ENCODE peak calls at places on chromosome 6, in eight cellular contexts. U, G, I, A, L, Y, S and T are unnamed samples.

GRCh38 chr6:163757506-163757905 is 343.0 kb downstream of the QKI start:
- DNase-seq in U (no peak), G (no peak), I (no peak), A (no peak), L (no peak), Y (no peak), S (no peak), T (peak)

GRCh38 chr6:169155481-169155880 is 98.2 kb downstream of the THBS2 start:
- DNase-seq in U (no peak), G (no peak), I (no peak), A (no peak), L (no peak), Y (no peak), S (no peak), T (no peak)

GRCh38 chr6:47097092-47097945 is 55.2 kb upstream of the ADGRF1 start:
- DNase-seq in U (peak), G (peak), I (peak), A (peak), L (peak), Y (peak), S (peak), T (peak)

GRCh38 chr6:20846602-20847028 is 312.4 kb downstream of the CDKAL1 start:
- DNase-seq in U (peak), G (no peak), I (no peak), A (no peak), L (no peak), Y (peak), S (peak), T (no peak)

GRCh38 chr6:160853946-160854345 is 137.6 kb upstream of the MAP3K4 start:
- DNase-seq in U (no peak), G (no peak), I (no peak), A (no peak), L (no peak), Y (no peak), S (no peak), T (no peak)

GRCh38 chr6:46690126-46690525 is 2.4 kb downstream of the TDRD6 start:
- DNase-seq in U (no peak), G (no peak), I (no peak), A (no peak), L (no peak), Y (no peak), S (no peak), T (no peak)

GRCh38 chr6:105430685-105431084 is 27.8 kb upstream of the PREP start:
- DNase-seq in U (no peak), G (no peak), I (no peak), A (no peak), L (no peak), Y (no peak), S (no peak), T (peak)

GRCh38 chr6:126038234-126038633 is 51.9 kb downstream of the TRMT11 start:
- DNase-seq in U (no peak), G (no peak), I (no peak), A (no peak), L (no peak), Y (no peak), S (no peak), T (no peak)

GRCh38 chr6:19410477-19410876 is 426.7 kb upstream of the ID4 start:
- DNase-seq in U (peak), G (peak), I (peak), A (no peak), L (no peak), Y (peak), S (peak), T (peak)

GRCh38 chr6:11368760-11369159 is 136.3 kb upstream of the NEDD9 start:
- DNase-seq in U (no peak), G (peak), I (no peak), A (no peak), L (no peak), Y (no peak), S (peak), T (no peak)

GRCh38 chr6:22353036-22353560 is 56.3 kb upstream of the PRL start:
- DNase-seq in U (no peak), G (no peak), I (no peak), A (no peak), L (no peak), Y (no peak), S (no peak), T (no peak)

GRCh38 chr6:127484207-127484858 is 25.1 kb upstream of the KIAA0408 start:
- DNase-seq in U (peak), G (peak), I (no peak), A (no peak), L (no peak), Y (peak), S (peak), T (peak)

GRCh38 chr6:132961122-132961521 is 146.8 kb downstream of the RPS12 start:
- DNase-seq in U (peak), G (peak), I (no peak), A (no peak), L (no peak), Y (peak), S (peak), T (peak)

GRCh38 chr6:106187424-106187982 is 101.4 kb downstream of the PRDM1 start:
- DNase-seq in U (no peak), G (no peak), I (no peak), A (no peak), L (no peak), Y (no peak), S (no peak), T (no peak)

GRCh38 chr6:19463925-19464324 is 373.2 kb upstream of the ID4 start:
- DNase-seq in U (no peak), G (no peak), I (no peak), A (no peak), L (no peak), Y (no peak), S (no peak), T (no peak)

GRCh38 chr6:43764767-43765166 is 5.2 kb upstream of the VEGFA start:
- DNase-seq in U (no peak), G (no peak), I (no peak), A (no peak), L (peak), Y (no peak), S (no peak), T (no peak)

GRCh38 chr6:119077643-119078448 is 618 bp downstream of the FAM184A start:
- DNase-seq in U (no peak), G (peak), I (peak), A (peak), L (peak), Y (peak), S (peak), T (peak)

GRCh38 chr6:158894192-158894591 is 75.0 kb upstream of the EZR start:
- DNase-seq in U (peak), G (peak), I (no peak), A (no peak), L (no peak), Y (peak), S (peak), T (peak)

GRCh38 chr6:24107294-24107693 is 18.7 kb upstream of the NRSN1 start:
- DNase-seq in U (no peak), G (no peak), I (no peak), A (no peak), L (no peak), Y (no peak), S (no peak), T (no peak)

GRCh38 chr6:74415056-74415455 is 719.1 kb downstream of the CD109 start:
- DNase-seq in U (no peak), G (no peak), I (no peak), A (no peak), L (no peak), Y (peak), S (no peak), T (peak)

GRCh38 chr6:143962644-143962929 is 45.5 kb downstream of the PLAGL1 start:
- DNase-seq in U (peak), G (no peak), I (peak), A (peak), L (no peak), Y (peak), S (peak), T (peak)

GRCh38 chr6:40791004-40791403 is 203.8 kb upstream of the LRFN2 start:
- DNase-seq in U (no peak), G (peak), I (no peak), A (no peak), L (no peak), Y (no peak), S (peak), T (peak)

GRCh38 chr6:125201961-125202729 is 48.6 kb downstream of the TPD52L1 start:
- DNase-seq in U (peak), G (peak), I (no peak), A (peak), L (peak), Y (peak), S (peak), T (peak)

GRCh38 chr6:68196645-68197044 is 438.4 kb upstream of the ADGRB3 start:
- DNase-seq in U (no peak), G (peak), I (no peak), A (no peak), L (no peak), Y (peak), S (peak), T (peak)

GRCh38 chr6:145756170-145756662 is 20.9 kb upstream of the EPM2A start:
- DNase-seq in U (peak), G (peak), I (peak), A (peak), L (no peak), Y (peak), S (peak), T (peak)

GRCh38 chr6:89977808-89978748 is 83.8 kb downstream of the GJA10 start:
- DNase-seq in U (peak), G (no peak), I (no peak), A (no peak), L (no peak), Y (peak), S (no peak), T (peak)

GRCh38 chr6:109305028-109305427 is 77.2 kb downstream of the CD164 start:
- DNase-seq in U (no peak), G (no peak), I (no peak), A (no peak), L (no peak), Y (no peak), S (no peak), T (no peak)

GRCh38 chr6:95286874-95287273 is 290.5 kb upstream of the MANEA start:
- DNase-seq in U (no peak), G (no peak), I (no peak), A (no peak), L (no peak), Y (no peak), S (no peak), T (no peak)

GRCh38 chr6:20424679-20425078 is 23.0 kb downstream of the E2F3 start:
- DNase-seq in U (no peak), G (no peak), I (no peak), A (no peak), L (no peak), Y (peak), S (no peak), T (peak)

GRCh38 chr6:129957941-129958898 is 60.2 kb upstream of the L3MBTL3 start:
- DNase-seq in U (no peak), G (no peak), I (no peak), A (no peak), L (no peak), Y (no peak), S (no peak), T (no peak)

GRCh38 chr6:169661357-169661756 is 40.5 kb downstream of the WDR27 start:
- DNase-seq in U (no peak), G (no peak), I (no peak), A (no peak), L (peak), Y (no peak), S (no peak), T (no peak)

GRCh38 chr6:137602871-137603270 is 108.7 kb upstream of the OLIG3 start:
- DNase-seq in U (no peak), G (no peak), I (no peak), A (no peak), L (no peak), Y (no peak), S (no peak), T (no peak)

GRCh38 chr6:57135885-57136284 is 36.2 kb upstream of the BAG2 start:
- DNase-seq in U (peak), G (no peak), I (no peak), A (no peak), L (no peak), Y (peak), S (no peak), T (peak)

GRCh38 chr6:116528800-116529199 is 16.7 kb downstream of the TRAPPC3L start:
- DNase-seq in U (peak), G (no peak), I (no peak), A (no peak), L (no peak), Y (peak), S (no peak), T (no peak)

DNA sequence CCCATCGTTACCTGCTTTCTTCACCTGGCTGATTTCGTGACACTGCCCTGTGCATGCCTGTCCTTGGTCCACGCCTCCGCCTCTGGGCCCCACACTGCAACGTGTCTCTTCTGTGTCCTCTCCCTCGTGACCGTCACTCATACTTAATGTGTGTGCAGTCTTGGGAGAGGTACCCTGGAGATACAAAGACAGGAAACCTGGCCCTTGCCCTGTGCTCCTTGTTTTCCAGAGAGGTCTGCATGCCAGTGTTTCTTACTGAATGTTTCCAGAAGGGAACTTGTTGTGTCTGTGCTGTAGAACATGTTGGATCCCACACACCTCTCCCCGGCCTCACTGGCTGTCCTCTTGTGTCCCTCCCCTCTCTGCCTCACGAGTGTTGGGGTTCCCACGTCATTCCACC is 45.8 kb downstream of the SNX9 start:
- DNase-seq in U (no peak), G (no peak), I (no peak), A (no peak), L (no peak), Y (no peak), S (no peak), T (no peak)
- TF ChIP-seq CTCF in U (no peak), G (no peak), I (no peak), A (no peak), L (no peak), Y (no peak), S (no peak), T (no peak)

DNA sequence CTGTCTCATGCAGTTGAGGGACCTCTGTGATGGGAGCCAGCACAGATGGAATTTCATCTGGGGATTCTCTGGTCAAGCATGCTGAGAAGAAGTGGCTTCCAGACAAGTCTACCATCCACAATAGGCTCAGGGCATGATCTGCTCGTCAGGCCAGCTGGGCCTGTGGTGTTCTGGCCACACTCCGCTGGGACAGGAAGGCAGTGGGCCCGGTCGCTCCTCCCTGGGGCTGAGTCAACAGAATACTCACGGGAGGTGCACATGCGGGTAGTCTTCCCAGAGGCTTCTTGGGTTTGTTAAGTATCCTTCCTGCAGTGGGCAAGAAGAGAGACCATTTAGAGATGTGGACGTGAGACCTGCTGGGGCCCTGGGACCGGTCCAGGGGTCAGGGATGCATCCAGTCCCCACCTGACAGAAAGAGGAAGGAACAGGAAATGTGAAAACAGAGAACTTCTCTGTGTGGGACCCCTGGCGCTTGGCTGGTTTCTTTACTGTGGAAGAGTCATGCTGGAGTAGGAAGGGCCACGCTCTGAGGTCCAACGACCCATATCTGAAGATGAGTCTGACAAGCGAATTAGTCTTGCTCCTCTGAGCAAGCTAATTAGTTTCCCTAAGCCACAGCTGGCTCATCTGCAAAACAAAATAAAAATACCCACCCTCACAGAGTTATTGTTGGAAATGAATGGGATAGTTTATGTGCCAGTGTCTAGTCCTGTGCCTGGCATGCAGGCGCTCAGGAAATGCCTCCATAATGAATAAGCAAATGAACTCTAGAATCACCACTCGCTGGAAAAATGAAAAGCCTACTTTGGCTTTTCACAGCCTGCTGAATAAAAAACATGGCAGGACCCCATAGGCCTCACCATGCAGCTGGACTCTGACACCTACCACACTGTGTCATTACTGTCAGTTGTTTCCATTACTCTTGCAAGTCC is 67.3 kb downstream of the TRAM2 start:
- DNase-seq in U (no peak), G (peak), I (no peak), A (no peak), L (no peak), Y (no peak), S (no peak), T (peak)
- H3K4me3 ChIP-seq in U (no peak), G (no peak), I (no peak), A (no peak), L (no peak), Y (no peak), S (no peak), T (no peak)

DNA sequence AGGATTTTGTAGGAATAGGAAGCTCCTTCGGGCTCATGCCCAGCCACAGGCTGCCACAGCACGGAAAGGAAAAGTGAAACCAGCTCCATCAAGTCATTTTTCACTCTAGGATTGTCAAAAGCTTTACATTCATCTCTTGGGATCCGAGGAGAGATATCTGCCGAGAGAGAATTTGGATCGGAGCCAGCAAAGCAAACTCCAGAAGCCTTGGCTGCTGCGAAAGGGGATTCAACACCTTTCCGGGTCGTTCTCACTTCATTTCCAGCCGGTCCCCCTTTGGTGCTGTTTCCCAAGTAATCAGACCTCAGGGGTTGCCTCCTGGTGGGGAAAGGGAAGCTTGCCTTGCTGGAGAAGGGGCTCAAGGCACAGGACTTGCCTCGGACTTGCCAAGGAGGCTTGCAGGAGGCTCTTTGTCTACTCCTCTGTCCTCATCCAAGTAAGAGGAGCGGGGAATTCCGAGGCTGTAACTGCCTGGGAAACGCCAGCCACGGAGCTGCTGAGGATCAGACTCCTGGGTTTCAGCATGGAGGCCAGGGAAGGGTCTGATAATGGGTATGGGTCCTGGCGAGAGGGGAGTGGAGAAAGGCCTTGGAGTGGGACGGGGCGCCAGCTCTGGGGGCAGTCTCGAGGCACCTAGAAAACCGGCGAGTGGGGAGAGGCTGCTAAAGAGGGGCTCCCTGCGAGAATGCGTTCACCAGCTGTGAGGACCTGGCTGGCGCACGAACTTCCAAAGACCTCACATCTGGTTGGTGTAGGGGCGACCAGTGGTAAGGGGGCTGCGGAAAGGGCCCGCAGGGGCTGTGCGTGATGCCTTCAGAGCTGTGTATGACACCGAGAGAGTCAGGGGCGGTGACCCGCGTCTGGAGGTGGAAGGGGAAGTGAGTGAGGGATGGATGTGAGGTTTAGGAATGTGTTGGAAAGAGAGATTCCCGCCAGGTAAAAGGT is 702 bp downstream of the ETV7 start:
- DNase-seq in U (peak), G (peak), I (peak), A (peak), L (peak), Y (peak), S (peak), T (peak)
- TF ChIP-seq CTCF in U (no peak), G (no peak), I (no peak), A (no peak), L (peak), Y (peak), S (no peak), T (peak)

DNA sequence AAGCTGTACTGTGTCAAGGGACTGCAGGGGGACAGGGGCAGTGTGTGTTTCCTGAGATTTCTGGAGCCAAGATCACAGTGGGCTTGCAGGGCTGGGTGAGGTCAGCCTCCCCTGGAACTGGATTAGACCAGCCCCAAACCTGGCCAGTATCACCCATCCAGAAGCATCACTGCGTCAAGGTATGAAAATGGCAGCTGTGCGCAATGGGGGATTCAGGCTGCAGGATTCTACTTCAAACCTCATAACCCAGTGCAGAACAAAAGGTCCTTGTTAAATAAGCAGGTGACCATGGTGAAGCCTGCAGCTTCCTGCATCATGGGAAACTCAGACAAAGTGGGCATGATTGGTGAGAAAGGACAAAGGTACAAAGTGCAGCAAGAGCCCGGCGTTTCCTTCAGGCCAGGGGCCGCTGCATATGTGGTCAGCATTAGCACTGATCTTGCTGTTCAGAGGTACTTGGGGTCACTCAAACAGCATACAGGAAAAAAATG is 33.4 kb downstream of the TRAF3IP2 start:
- DNase-seq in U (no peak), G (no peak), I (no peak), A (no peak), L (no peak), Y (no peak), S (no peak), T (no peak)
- H3K4me3 ChIP-seq in U (no peak), G (no peak), I (no peak), A (no peak), L (no peak), Y (no peak), S (no peak), T (no peak)

GRCh38 chr6:134183844-134184243 is 131.4 kb upstream of the SLC2A12 start:
- DNase-seq in U (no peak), G (no peak), I (no peak), A (no peak), L (no peak), Y (no peak), S (no peak), T (no peak)

GRCh38 chr6:134185277-134185676 is 132.6 kb downstream of the SGK1 start:
- DNase-seq in U (no peak), G (no peak), I (no peak), A (no peak), L (no peak), Y (no peak), S (no peak), T (no peak)

GRCh38 chr6:134186355-134186754 is 131.6 kb downstream of the SGK1 start:
- DNase-seq in U (no peak), G (no peak), I (no peak), A (no peak), L (no peak), Y (no peak), S (no peak), T (no peak)

GRCh38 chr6:134178230-134179044 is 126.0 kb upstream of the SLC2A12 start:
- DNase-seq in U (peak), G (peak), I (peak), A (peak), L (peak), Y (peak), S (peak), T (peak)

GRCh38 chr6:134182528-134182927 is 130.1 kb upstream of the SLC2A12 start:
- DNase-seq in U (no peak), G (no peak), I (no peak), A (no peak), L (no peak), Y (no peak), S (no peak), T (no peak)
- TF ChIP-seq CTCF in U (no peak), G (no peak), I (no peak), A (no peak), L (no peak), Y (no peak), S (no peak), T (no peak)